ENCODE peak calls at places on chromosomes 11 and 22, in five cellular contexts. U is GM23248, O is breast epithelium, T is prostate gland, M is left lung. S is an unnamed sample.

GRCh38 chr11:117970400-117971024 is 15.7 kb upstream of the IL10RA start:
- DNase-seq in U (no peak), O (no peak), T (no peak), M (no peak), S (peak; percentile 10)

GRCh38 chr11:116499396-116500001 is 273.3 kb downstream of the BUD13 start:
- DNase-seq in U (peak; percentile 75), O (peak; percentile 65), T (peak; percentile 76), M (peak; percentile 83), S (peak; percentile 56)

GRCh38 chr11:65417702-65418430 is 4.7 kb upstream of the NEAT1 start:
- DNase-seq in U (peak; percentile 69), O (peak; percentile 58), T (peak; percentile 59), M (peak; percentile 84), S (peak; percentile 58)

GRCh38 chr22:45547016-45547345 is 44.3 kb downstream of the FBLN1 start:
- DNase-seq in U (no peak), O (no peak), T (no peak), M (no peak), S (no peak)

GRCh38 chr22:46017166-46017565 is 40.2 kb upstream of the WNT7B start:
- DNase-seq in U (peak; percentile 63), O (no peak), T (no peak), M (no peak), S (no peak)

GRCh38 chr11:64813826-64814225 is 3.5 kb upstream of the MEN1 start:
- DNase-seq in U (no peak), O (no peak), T (no peak), M (no peak), S (no peak)

GRCh38 chr11:59545179-59546020 is 34.1 kb downstream of the OR4D9 start:
- DNase-seq in U (no peak), O (no peak), T (no peak), M (no peak), S (peak; percentile 26)

GRCh38 chr11:68835328-68835727 is 6.4 kb downstream of the CPT1A start:
- DNase-seq in U (no peak), O (no peak), T (no peak), M (no peak), S (no peak)

GRCh38 chr11:119205080-119205479 is 1.1 kb upstream of the CBL start:
- DNase-seq in U (no peak), O (peak; percentile 39), T (no peak), M (no peak), S (no peak)

GRCh38 chr11:122751298-122752070 is 86.8 kb upstream of the CRTAM start:
- DNase-seq in U (peak; percentile 70), O (no peak), T (no peak), M (no peak), S (no peak)

GRCh38 chr22:44211946-44212930 is 31.5 kb downstream of the PARVG start:
- DNase-seq in U (peak; percentile 49), O (no peak), T (no peak), M (no peak), S (peak; percentile 73)

GRCh38 chr22:46484156-46484860 is 53.1 kb downstream of the CELSR1 start:
- DNase-seq in U (no peak), O (no peak), T (no peak), M (peak; percentile 75), S (no peak)

GRCh38 chr22:46825145-46825544 is 62.7 kb downstream of the TBC1D22A start:
- DNase-seq in U (no peak), O (no peak), T (no peak), M (no peak), S (no peak)

GRCh38 chr11:116169776-116170175 is 603.0 kb downstream of the BUD13 start:
- DNase-seq in U (no peak), O (no peak), T (no peak), M (no peak), S (no peak)

GRCh38 chr11:120058931-120059330 is 79.0 kb downstream of the TRIM29 start:
- DNase-seq in U (no peak), O (no peak), T (no peak), M (no peak), S (no peak)

GRCh38 chr11:11036185-11037161 is 178.6 kb upstream of the ZBED5 start:
- DNase-seq in U (peak; percentile 77), O (no peak), T (peak; percentile 77), M (no peak), S (peak; percentile 11)

GRCh38 chr11:18632841-18633240 is 1.3 kb downstream of the SPTY2D1 start:
- DNase-seq in U (peak; percentile 49), O (no peak), T (no peak), M (no peak), S (no peak)

GRCh38 chr11:35276396-35276795 is 137.4 kb downstream of the CD44 start:
- DNase-seq in U (peak; percentile 53), O (no peak), T (peak; percentile 52), M (no peak), S (peak; percentile 21)

GRCh38 chr11:46446343-46446751 is 54.8 kb upstream of the CHRM4 start:
- DNase-seq in U (peak; percentile 22), O (no peak), T (no peak), M (no peak), S (no peak)

GRCh38 chr11:84437129-84438123 is 1151.3 kb upstream of the CCDC90B start:
- DNase-seq in U (peak; percentile 9), O (no peak), T (peak; percentile 43), M (peak; percentile 64), S (no peak)

GRCh38 chr22:33781396-33781795 is 138.9 kb downstream of the LARGE1 start:
- DNase-seq in U (peak; percentile 76), O (no peak), T (no peak), M (no peak), S (no peak)

GRCh38 chr11:116192509-116193206 is 580.1 kb downstream of the BUD13 start:
- DNase-seq in U (no peak), O (no peak), T (peak; percentile 17), M (no peak), S (no peak)

GRCh38 chr11:72003776-72004171 is 5.1 kb downstream of the IL18BP start:
- DNase-seq in U (no peak), O (peak; percentile 44), T (no peak), M (peak; percentile 75), S (no peak)

GRCh38 chr11:72005347-72006260 is 6.9 kb downstream of the IL18BP start:
- DNase-seq in U (no peak), O (peak; percentile 50), T (no peak), M (no peak), S (no peak)

GRCh38 chr11:72006309-72007088 is 7.8 kb downstream of the IL18BP start:
- DNase-seq in U (no peak), O (peak; percentile 20), T (no peak), M (no peak), S (no peak)

GRCh38 chr11:72002841-72003775 is 4.4 kb downstream of the IL18BP start:
- DNase-seq in U (no peak), O (peak; percentile 47), T (no peak), M (no peak), S (no peak)

GRCh38 chr11:72004515-72005346 is 6.0 kb downstream of the IL18BP start:
- DNase-seq in U (no peak), O (peak; percentile 45), T (no peak), M (no peak), S (no peak)
- H3K36me3 ChIP-seq in U (peaks cover 40% of the 10 kb centered on the region), O (peaks cover 36% of the 10 kb centered on the region), T (peaks cover 56% of the 10 kb centered on the region), M (peaks cover 97% of the 10 kb centered on the region), S (peaks cover 76% of the 10 kb centered on the region)

DNA sequence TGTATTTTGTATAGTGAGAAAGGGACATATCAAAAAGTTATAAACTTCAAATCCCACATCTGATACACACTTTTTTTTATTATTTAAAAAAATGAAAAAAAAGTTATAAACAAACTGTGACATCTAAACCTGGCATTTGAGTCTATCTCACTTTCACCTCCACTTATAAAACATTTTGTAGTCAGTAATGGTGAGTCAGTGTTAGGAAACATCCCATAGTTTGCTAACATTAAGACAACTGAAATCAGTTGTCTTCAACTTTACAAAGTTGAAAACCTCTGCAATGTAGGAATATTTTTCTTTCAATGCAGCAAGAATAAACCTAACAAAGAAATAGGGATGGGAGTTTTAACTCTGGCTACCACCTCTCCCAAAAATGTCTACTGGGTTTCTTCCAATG is 47.7 kb downstream of the SLC35F2 start:
- DNase-seq in U (no peak), O (no peak), T (no peak), M (no peak), S (no peak)
- H3K36me3 ChIP-seq in U (peaks cover 9% of the 10 kb centered on the region), O (no peaks in the 10 kb centered on the region), T (no peaks in the 10 kb centered on the region), M (peaks cover 3% of the 10 kb centered on the region), S (peaks cover 23% of the 10 kb centered on the region)

DNA sequence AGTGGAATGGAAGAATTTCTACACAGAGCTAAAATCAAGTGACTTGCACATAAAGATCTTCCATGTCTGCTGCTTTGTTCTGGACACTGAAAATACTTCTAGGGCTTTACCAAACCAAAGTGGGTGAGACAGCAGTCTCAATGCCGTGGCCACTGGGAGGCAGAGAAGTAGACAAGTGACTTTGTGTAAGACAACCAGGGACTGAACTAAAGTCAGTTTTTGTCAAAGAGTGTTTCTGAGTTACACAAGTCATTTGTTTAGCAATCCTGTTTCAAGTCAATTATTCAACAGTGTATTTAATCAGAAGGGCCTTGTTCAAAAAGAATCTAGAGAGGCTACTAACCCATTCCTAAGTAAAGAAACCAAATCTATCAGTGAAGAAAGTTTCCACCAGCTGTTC is 46.6 kb downstream of the TCP11L1 start:
- DNase-seq in U (no peak), O (no peak), T (no peak), M (no peak), S (no peak)
- H3K36me3 ChIP-seq in U (peaks cover 33% of the 10 kb centered on the region), O (no peaks in the 10 kb centered on the region), T (peaks cover 3% of the 10 kb centered on the region), M (peaks cover 82% of the 10 kb centered on the region), S (peaks cover 10% of the 10 kb centered on the region)

GRCh38 chr22:21933899-21934298 is 18.7 kb downstream of the PPM1F start:
- DNase-seq in U (no peak), O (no peak), T (no peak), M (no peak), S (no peak)
- H3K36me3 ChIP-seq in U (peaks cover 25% of the 10 kb centered on the region), O (peaks cover 11% of the 10 kb centered on the region), T (peaks cover 9% of the 10 kb centered on the region), M (peaks cover 67% of the 10 kb centered on the region), S (peaks cover 71% of the 10 kb centered on the region)

GRCh38 chr22:49524362-49524761 is 303.3 kb downstream of the BRD1 start:
- DNase-seq in U (no peak), O (no peak), T (no peak), M (no peak), S (no peak)

GRCh38 chr22:49527611-49528419 is 299.9 kb downstream of the BRD1 start:
- DNase-seq in U (no peak), O (no peak), T (no peak), M (peak; percentile 45), S (no peak)

GRCh38 chr22:49523374-49524008 is 304.2 kb downstream of the BRD1 start:
- DNase-seq in U (no peak), O (peak; percentile 25), T (no peak), M (no peak), S (no peak)

GRCh38 chr22:49525776-49526535 is 301.7 kb downstream of the BRD1 start:
- DNase-seq in U (no peak), O (no peak), T (no peak), M (no peak), S (no peak)

GRCh38 chr22:49525366-49525765 is 302.3 kb downstream of the BRD1 start:
- DNase-seq in U (no peak), O (no peak), T (no peak), M (no peak), S (no peak)
- H3K36me3 ChIP-seq in U (no peaks in the 10 kb centered on the region), O (no peaks in the 10 kb centered on the region), T (no peaks in the 10 kb centered on the region), M (no peaks in the 10 kb centered on the region), S (no peaks in the 10 kb centered on the region)